ENCODE peak calls at places on chromosomes 1 and 21, in eight cellular contexts. M is fibroblast of the conjunctiva; N is ecto neural progenitor cell; Y is NCI-H1694 treated with DMSO at 0.1 percent for 48 hours; P is heart left ventricle; S is smooth muscle cell of the brain vasculature; V is stimulated activated CD4-positive, alpha-beta T cell treated with anti-CD3 and anti-CD28 coated beads, Interleukin-12 subunit alpha, Interleukin-12 subunit beta, amount 100 ng/mL, for 48 hours; H is EL. D is an unnamed sample.

GRCh38 chr21:29295066-29295650 is 3.6 kb upstream of the BACH1 start:
- DNase-seq in V (no peak), P (no peak), S (no peak), N (no peak), H (no peak), Y (no peak), M (no peak), D (no peak)

GRCh38 chr1:41578712-41579335 is 94.3 kb upstream of the EDN2 start:
- DNase-seq in H (peak), S (no peak), M (peak), Y (no peak), N (no peak), V (no peak), P (no peak), D (no peak)

GRCh38 chr1:10633416-10633815 is 158.7 kb downstream of the PEX14 start:
- DNase-seq in V (no peak), S (no peak), Y (no peak), H (no peak), P (peak), N (no peak), M (no peak), D (no peak)

GRCh38 chr1:15287035-15287434 is 40.0 kb downstream of the FHAD1 start:
- DNase-seq in S (no peak), H (no peak), V (no peak), P (no peak), M (no peak), Y (no peak), N (no peak), D (no peak)

GRCh38 chr1:113452921-113453770 is 62.8 kb downstream of the MAGI3 start:
- DNase-seq in P (no peak), M (peak), Y (peak), H (peak), S (peak), N (no peak), V (no peak), D (no peak)

GRCh38 chr1:214990619-214991018 is 91.9 kb upstream of the KCNK2 start:
- DNase-seq in H (peak), N (no peak), Y (no peak), P (no peak), M (peak), S (no peak), V (no peak), D (no peak)

GRCh38 chr1:41864471-41865040 is 54.2 kb downstream of the HIVEP3 start:
- DNase-seq in V (no peak), N (no peak), H (no peak), Y (no peak), P (no peak), M (no peak), S (no peak), D (no peak)

GRCh38 chr1:58664881-58665280 is 35.0 kb downstream of the MYSM1 start:
- DNase-seq in M (no peak), N (no peak), P (no peak), S (no peak), H (peak), Y (no peak), V (no peak), D (no peak)

GRCh38 chr1:152397474-152397873 is 16.6 kb downstream of the CRNN start:
- DNase-seq in H (peak), M (no peak), N (no peak), S (no peak), P (no peak), V (no peak), Y (peak), D (no peak)

GRCh38 chr1:229029644-229030235 is 241.2 kb upstream of the RAB4A start:
- DNase-seq in H (no peak), Y (no peak), M (no peak), N (no peak), V (no peak), P (no peak), S (no peak), D (no peak)

GRCh38 chr1:78007677-78008341 is 3.1 kb downstream of the DNAJB4 start:
- DNase-seq in M (no peak), S (no peak), P (no peak), H (no peak), Y (no peak), N (no peak), V (no peak), D (no peak)

GRCh38 chr1:156428772-156429288 is 59.8 kb downstream of the RHBG start:
- DNase-seq in S (no peak), N (no peak), Y (no peak), M (no peak), H (no peak), V (no peak), P (no peak), D (no peak)

GRCh38 chr21:36247316-36247715 is 72.7 kb upstream of the MORC3 start:
- DNase-seq in M (no peak), S (no peak), Y (no peak), V (no peak), H (peak), P (no peak), N (no peak), D (no peak)

GRCh38 chr1:184186167-184186566 is 134.6 kb downstream of the TSEN15 start:
- DNase-seq in M (no peak), Y (no peak), V (no peak), N (no peak), H (no peak), P (no peak), S (no peak), D (no peak)

GRCh38 chr1:3384407-3384806 is 70.1 kb upstream of the ARHGEF16 start:
- DNase-seq in M (no peak), H (no peak), Y (no peak), P (no peak), V (no peak), N (no peak), S (no peak), D (no peak)

GRCh38 chr1:215517441-215517891 is 49.6 kb upstream of the KCTD3 start:
- DNase-seq in M (peak), Y (peak), N (no peak), H (peak), S (no peak), V (no peak), P (no peak), D (no peak)

GRCh38 chr1:22452401-22452963 is 831 bp downstream of the ZBTB40 start:
- DNase-seq in M (peak), P (peak), V (no peak), N (no peak), S (peak), Y (peak), H (no peak), D (no peak)

GRCh38 chr1:57124768-57125446 is 159.1 kb upstream of the C8B start:
- DNase-seq in P (no peak), Y (no peak), S (no peak), M (no peak), N (no peak), V (no peak), H (no peak), D (no peak)

GRCh38 chr1:15696956-15697521 is 12.9 kb downstream of the PLEKHM2 start:
- DNase-seq in S (no peak), N (no peak), V (peak), H (no peak), M (no peak), P (no peak), Y (no peak), D (no peak)

GRCh38 chr21:34907783-34908423 is 141.2 kb downstream of the RUNX1 start:
- DNase-seq in Y (no peak), P (no peak), S (no peak), V (no peak), M (no peak), N (no peak), H (no peak), D (no peak)

GRCh38 chr1:6652986-6653385 is 28.3 kb downstream of the THAP3 start:
- DNase-seq in P (no peak), Y (no peak), N (no peak), V (no peak), M (no peak), H (no peak), S (no peak), D (no peak)

GRCh38 chr1:174626031-174627020 is 178.6 kb downstream of the GPR52 start:
- DNase-seq in H (peak), P (no peak), Y (no peak), V (no peak), M (no peak), N (no peak), S (no peak), D (no peak)

GRCh38 chr1:79974659-79975058 is 968.1 kb upstream of the ADGRL4 start:
- DNase-seq in V (no peak), S (no peak), Y (no peak), M (no peak), N (no peak), P (no peak), H (no peak), D (no peak)